ENCODE peak calls at places on chromosomes 1 and 21, in five cellular contexts. B is Calu3; P is mesothelial cell of epicardium; O is CD4-positive, alpha-beta T cell; I is brain microvascular endothelial cell. U is an unnamed sample.

GRCh38 chr1:43875327-43875726 is 58.3 kb upstream of the ARTN start:
- DNase-seq in B (no peak), I (no peak), O (no peak), P (no peak), U (peak)

GRCh38 chr1:228077565-228078330 is 4.8 kb upstream of the ARF1 start:
- DNase-seq in B (no peak), P (no peak), O (no peak), I (no peak), U (no peak)

GRCh38 chr1:119784127-119784781 is 15.5 kb upstream of the HMGCS2 start:
- DNase-seq in P (no peak), B (peak), O (no peak), I (no peak), U (peak)

GRCh38 chr1:220894025-220894923 is 15.0 kb downstream of the HLX start:
- DNase-seq in P (no peak), I (no peak), B (no peak), O (no peak), U (no peak)

GRCh38 chr1:174692313-174692712 is 244.5 kb downstream of the GPR52 start:
- DNase-seq in I (peak), B (no peak), P (no peak), O (no peak), U (peak)

GRCh38 chr1:53342735-53343470 is 15.0 kb upstream of the LRP8 start:
- DNase-seq in P (peak), B (no peak), O (no peak), I (no peak), U (no peak)

GRCh38 chr1:87084247-87084836 is 169.9 kb downstream of the HS2ST1 start:
- DNase-seq in O (no peak), I (no peak), P (no peak), B (no peak), U (peak)

GRCh38 chr1:9320520-9321479 is 28.1 kb downstream of the SPSB1 start:
- DNase-seq in B (no peak), O (no peak), P (no peak), I (no peak), U (no peak)

GRCh38 chr1:33460947-33461629 is 11.4 kb upstream of the ZSCAN20 start:
- DNase-seq in P (no peak), B (no peak), O (no peak), I (no peak), U (peak)

GRCh38 chr1:35876988-35877387 is 6.0 kb upstream of the AGO1 start:
- DNase-seq in B (no peak), O (no peak), I (no peak), P (no peak), U (no peak)

GRCh38 chr1:25770541-25771245 is 29.3 kb upstream of the SELENON start:
- DNase-seq in O (no peak), P (no peak), I (no peak), B (no peak), U (no peak)

GRCh38 chr1:175498002-175498401 is 245.4 kb downstream of the TNR start:
- DNase-seq in B (no peak), I (no peak), P (no peak), O (no peak), U (peak)

GRCh38 chr1:76759950-76760349 is 107.3 kb upstream of the ST6GALNAC5 start:
- DNase-seq in I (peak), O (no peak), P (no peak), B (peak), U (no peak)

GRCh38 chr1:8374812-8375211 is 56.9 kb downstream of the SLC45A1 start:
- DNase-seq in P (no peak), B (peak), O (no peak), I (peak), U (peak)

GRCh38 chr21:45613881-45614280 is 29.6 kb upstream of the PCBP3 start:
- DNase-seq in B (no peak), P (no peak), O (no peak), I (no peak), U (no peak)

GRCh38 chr1:65310078-65310587 is 790 bp downstream of the DNAJC6 start:
- DNase-seq in I (peak), O (no peak), B (no peak), P (no peak), U (no peak)

U was measured in trophoblast cell.